ENCODE peak calls at places on chromosomes 3 and 15, in four cellular contexts. A, K, T and I are unnamed samples.
A peak's percentile ranks its signal among the peaks of the same experiment; 100 is the strongest.

GRCh38 chr3:169350228-169350627 is 313.3 kb downstream of the MECOM start:
- DNase-seq in A (no peak), K (no peak), T (no peak), I (no peak)

GRCh38 chr3:177147790-177148189 is 49.5 kb downstream of the TBL1XR1 start:
- DNase-seq in A (no peak), K (no peak), T (no peak), I (no peak)

GRCh38 chr3:25428003-25428861 is at the start of gene RARB:
- DNase-seq in A (peak; percentile 89), K (no peak), T (peak; percentile 56), I (peak; percentile 69)

GRCh38 chr3:121942116-121942786 is 48.0 kb downstream of the SLC15A2 start:
- DNase-seq in A (no peak), K (no peak), T (no peak), I (peak; percentile 7)

GRCh38 chr3:143627336-143627735 is 220.9 kb downstream of the SLC9A9 start:
- DNase-seq in A (no peak), K (no peak), T (no peak), I (no peak)

GRCh38 chr3:149654188-149654601 is 3.6 kb downstream of the WWTR1 start:
- DNase-seq in A (no peak), K (no peak), T (no peak), I (no peak)

GRCh38 chr3:135131290-135131689 is 336.2 kb downstream of the EPHB1 start:
- DNase-seq in A (no peak), K (no peak), T (no peak), I (no peak)

GRCh38 chr15:25597576-25597975 is 158.8 kb upstream of the UBE3A start:
- DNase-seq in A (no peak), K (no peak), T (no peak), I (no peak)

GRCh38 chr3:33791477-33792166 is 6.8 kb upstream of the PDCD6IP start:
- DNase-seq in A (no peak), K (no peak), T (peak; percentile 57), I (peak; percentile 48)
- H3K4me3 ChIP-seq in A (no peak overlapping the region), K (no peak overlapping the region), T (no peak overlapping the region), I (no peak overlapping the region)

GRCh38 chr3:43288366-43288765 is 2.0 kb downstream of the SNRK start:
- DNase-seq in A (no peak), K (no peak), T (no peak), I (peak; percentile 69)
- H3K4me1 ChIP-seq in A (peaks cover 4% of the 10 kb centered on the region), K (peaks cover 10% of the 10 kb centered on the region), T (peaks cover 61% of the 10 kb centered on the region), I (peaks cover 28% of the 10 kb centered on the region)

DNA sequence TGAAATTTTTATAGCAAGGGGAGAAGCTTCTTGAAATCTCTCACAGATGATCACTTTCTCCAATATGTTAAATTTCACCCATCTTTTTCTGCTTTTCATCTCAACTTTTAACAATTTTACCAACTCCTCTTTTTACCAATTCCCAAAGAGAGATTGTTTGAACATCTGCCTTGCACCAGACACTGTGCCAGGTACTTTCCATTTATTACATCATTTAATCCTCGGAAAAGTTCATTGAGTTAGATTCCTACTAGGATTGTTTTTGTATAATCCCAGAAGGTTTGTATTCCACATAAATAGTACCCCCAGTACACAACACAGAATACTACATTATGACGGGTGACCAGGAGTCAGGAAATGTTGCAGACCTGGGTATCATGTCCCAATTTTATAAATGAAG is 74.1 kb downstream of the ATP8B4 start:
- DNase-seq in A (no peak), K (no peak), T (no peak), I (no peak)
- H3K4me3 ChIP-seq in A (no peak overlapping the region), K (no peak overlapping the region), T (no peak overlapping the region), I (no peak overlapping the region)

DNA sequence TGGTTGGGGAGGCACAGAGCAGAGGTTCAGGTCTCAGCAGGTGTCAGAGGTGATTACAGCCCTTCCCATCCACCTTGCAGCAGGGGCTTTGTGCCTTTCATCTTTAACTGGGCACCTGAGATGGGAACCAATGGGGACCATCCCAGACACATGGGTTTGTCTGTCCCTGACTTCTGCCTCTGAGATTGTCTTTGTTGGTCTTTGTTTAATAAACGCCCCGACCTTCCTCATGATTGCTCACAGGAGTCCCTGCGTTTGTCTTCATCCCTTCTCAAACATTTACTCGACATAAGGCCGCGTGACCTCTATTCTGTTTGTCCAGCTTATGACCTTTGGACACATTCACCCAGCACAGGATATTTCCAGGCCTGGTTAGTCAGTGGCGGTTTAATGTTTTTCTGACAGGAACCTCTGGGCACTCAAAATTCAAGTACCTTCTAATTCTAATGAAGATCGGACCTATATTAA is 5.9 kb downstream of the ZSCAN2 start:
- DNase-seq in A (no peak), K (no peak), T (no peak), I (peak; percentile 61)
- H3K4me1 ChIP-seq in A (peaks cover 24% of the 10 kb centered on the region), K (peaks cover 8% of the 10 kb centered on the region), T (peaks cover 4% of the 10 kb centered on the region), I (no peaks in the 10 kb centered on the region)

GRCh38 chr3:132661120-132661519 is 991 bp downstream of the UBA5 start:
- DNase-seq in A (no peak), K (no peak), T (no peak), I (peak; percentile 87)

GRCh38 chr3:132660745-132661067 is 577 bp downstream of the UBA5 start:
- DNase-seq in A (no peak), K (no peak), T (no peak), I (no peak)

GRCh38 chr3:132659370-132660055 is at the start of gene ACAD11:
- DNase-seq in A (peak; percentile 94), K (peak; percentile 61), T (peak; percentile 93), I (peak; percentile 75)

GRCh38 chr3:132660056-132660744 is at the start of gene UBA5:
- DNase-seq in A (peak; percentile 83), K (peak; percentile 65), T (peak; percentile 79), I (peak; percentile 58)

GRCh38 chr3:132662212-132662611 is 2.1 kb downstream of the UBA5 start:
- DNase-seq in A (no peak), K (no peak), T (no peak), I (no peak)
- H3K4me3 ChIP-seq in A (peak overlapping the region; percentile 22), K (no peak overlapping the region), T (peak overlapping the region; percentile 89), I (no peak overlapping the region)

GRCh38 chr3:42014949-42015533 is 53.1 kb upstream of the ULK4 start:
- DNase-seq in A (peak; percentile 83), K (peak; percentile 68), T (peak; percentile 57), I (peak; percentile 66)
- H3K4me1 ChIP-seq in A (peaks cover 11% of the 10 kb centered on the region), K (peaks cover 8% of the 10 kb centered on the region), T (peaks cover 62% of the 10 kb centered on the region), I (peaks cover 22% of the 10 kb centered on the region)

DNA sequence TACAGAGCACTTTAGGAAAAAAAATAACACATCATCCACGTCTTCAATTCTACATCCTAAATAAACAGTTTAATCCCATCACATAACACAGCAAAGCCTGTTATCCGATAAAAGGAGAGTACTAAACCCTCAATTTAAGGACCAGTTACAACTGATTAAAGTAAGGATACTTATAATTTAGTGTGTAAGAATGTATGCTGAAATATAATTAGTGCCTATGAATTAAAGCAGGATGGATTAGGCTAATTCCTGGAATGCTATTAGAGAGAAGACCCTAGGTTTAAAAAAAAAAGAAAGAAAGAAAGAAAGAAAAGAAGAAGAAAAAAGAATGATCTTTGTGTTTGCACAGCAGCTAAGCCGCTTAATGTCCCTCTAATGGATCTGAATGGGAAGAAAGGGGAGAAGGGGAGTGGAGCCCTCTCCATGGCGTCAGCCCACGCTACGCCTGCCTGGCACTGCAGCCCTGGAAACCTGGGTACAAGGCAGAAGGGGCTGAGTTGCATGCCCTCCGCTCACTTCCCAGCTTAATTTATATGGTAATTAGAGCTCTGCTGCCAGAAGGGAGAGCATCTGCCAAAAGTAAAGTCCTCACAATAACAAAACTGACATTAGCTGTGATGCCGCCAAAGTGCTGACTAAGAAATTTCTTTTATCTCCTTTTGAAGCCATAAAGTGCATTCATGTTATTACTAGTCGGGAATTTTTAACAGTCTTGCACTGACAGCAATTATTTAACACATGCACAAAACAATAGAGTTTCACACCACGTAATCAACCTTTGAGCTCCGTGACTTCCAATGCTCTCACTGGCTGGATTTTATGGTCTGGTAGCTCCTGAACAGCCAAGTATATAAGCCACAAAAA is 89.9 kb downstream of the FSIP1 start:
- DNase-seq in A (no peak), K (no peak), T (no peak), I (peak; percentile 42)
- H3K4me3 ChIP-seq in A (peak overlapping the region; percentile 45), K (no peak overlapping the region), T (no peak overlapping the region), I (no peak overlapping the region)